ENCODE peak calls at places on chromosome 9, in six cellular contexts. P is IMR-90, T is neuronal stem cell, I is mesenchymal stem cell, N is H1, O is trophoblast cell. R is an unnamed sample. For H3K36me3, the result is how much of the 10 kb centered on the place peaks cover.

GRCh38 chr9:34986541-34987047 is 3.0 kb upstream of the DNAJB5 start:
- DNase-seq in O (peak), T (peak), I (peak), P (no peak), N (no peak), R (peak)

GRCh38 chr9:11874414-11874813 is 818.8 kb upstream of the TYRP1 start:
- DNase-seq in T (no peak), O (peak), I (no peak), N (no peak), P (no peak), R (no peak)

GRCh38 chr9:112120471-112120925 is 54.6 kb downstream of the SUSD1 start:
- DNase-seq in O (peak), P (no peak), N (peak), I (no peak), T (no peak), R (peak)

GRCh38 chr9:89375181-89375760 is 57.0 kb downstream of the SECISBP2 start:
- DNase-seq in T (no peak), P (no peak), N (no peak), O (no peak), I (peak), R (peak)

GRCh38 chr9:70217029-70217428 is 41.7 kb upstream of the SMC5 start:
- DNase-seq in N (no peak), I (no peak), O (no peak), P (no peak), T (no peak), R (no peak)

GRCh38 chr9:94813379-94813778 is 86.9 kb downstream of the AOPEP start:
- DNase-seq in P (no peak), T (no peak), I (no peak), O (no peak), N (no peak), R (no peak)

GRCh38 chr9:102779341-102779740 is 215.8 kb upstream of the CYLC2 start:
- DNase-seq in O (no peak), I (no peak), N (no peak), P (no peak), T (no peak), R (no peak)

GRCh38 chr9:71937070-71937625 is 25.7 kb downstream of the C9orf85 start:
- DNase-seq in T (no peak), N (no peak), I (no peak), O (no peak), P (no peak), R (no peak)

GRCh38 chr9:134661791-134662142 is 20.2 kb downstream of the COL5A1 start:
- DNase-seq in T (no peak), O (no peak), N (no peak), P (peak), I (no peak), R (no peak)

GRCh38 chr9:19232117-19232829 is 1.8 kb downstream of the DENND4C start:
- DNase-seq in I (peak), N (no peak), P (peak), T (no peak), O (no peak), R (no peak)

GRCh38 chr9:129886226-129887174 is 51.2 kb downstream of the USP20 start:
- DNase-seq in O (peak), N (no peak), I (no peak), T (no peak), P (no peak), R (no peak)

GRCh38 chr9:77455312-77455927 is 192.7 kb downstream of the GNA14 start:
- DNase-seq in O (peak), N (peak), I (peak), P (no peak), T (no peak), R (peak)

GRCh38 chr9:114616684-114617520 is 5.8 kb downstream of the TMEM268 start:
- DNase-seq in I (no peak), T (no peak), P (no peak), N (no peak), O (peak), R (no peak)

GRCh38 chr9:128009639-128010038 is 28.9 kb upstream of the EEIG1 start:
- DNase-seq in P (no peak), N (no peak), I (no peak), T (no peak), O (no peak), R (no peak)

GRCh38 chr9:16347886-16348285 is 522.6 kb downstream of the BNC2 start:
- DNase-seq in N (no peak), P (no peak), T (no peak), O (no peak), I (no peak), R (no peak)

GRCh38 chr9:127570533-127571111 is 41.5 kb upstream of the STXBP1 start:
- DNase-seq in O (peak), N (no peak), T (no peak), I (no peak), P (no peak), R (no peak)

GRCh38 chr9:104795082-104795481 is 31.2 kb downstream of the NIPSNAP3B start:
- DNase-seq in I (peak), O (no peak), N (no peak), T (no peak), P (no peak), R (no peak)

GRCh38 chr9:88538311-88539085 is 3.5 kb downstream of the NXNL2 start:
- DNase-seq in O (peak), N (no peak), I (no peak), P (no peak), T (no peak), R (no peak)

GRCh38 chr9:130347931-130348330 is 82.4 kb downstream of the HMCN2 start:
- DNase-seq in I (no peak), T (no peak), N (no peak), O (no peak), P (no peak), R (no peak)

GRCh38 chr9:108565651-108566378 is 290.0 kb downstream of the ACTL7B start:
- DNase-seq in P (peak), T (peak), O (peak), N (no peak), I (peak), R (peak)

GRCh38 chr9:113999256-114000062 is 78.6 kb downstream of the AMBP start:
- DNase-seq in I (no peak), T (no peak), O (no peak), N (peak), P (no peak), R (no peak)

GRCh38 chr9:80650964-80651555 is 1038.3 kb downstream of the TLE1 start:
- DNase-seq in N (no peak), I (peak), P (peak), T (no peak), O (peak), R (no peak)

GRCh38 chr9:132350861-132351315 is 3.9 kb downstream of the SETX start:
- DNase-seq in O (no peak), I (peak), T (no peak), P (peak), N (no peak), R (no peak)

GRCh38 chr9:114271556-114272510 is 51.1 kb upstream of the ORM1 start:
- DNase-seq in O (peak), T (peak), P (peak), N (peak), I (peak), R (peak)

GRCh38 chr9:92180669-92181181 is 65.5 kb upstream of the SPTLC1 start:
- DNase-seq in T (no peak), I (peak), O (peak), P (peak), N (no peak), R (peak)

GRCh38 chr9:32378496-32378895 is 5.9 kb upstream of the ACO1 start:
- DNase-seq in I (peak), T (peak), P (peak), O (peak), N (no peak), R (peak)

GRCh38 chr9:120524852-120525251 is 55.1 kb downstream of the CDK5RAP2 start:
- DNase-seq in I (no peak), T (no peak), O (no peak), P (no peak), N (no peak), R (no peak)

GRCh38 chr9:33651125-33651524 is 127.1 kb downstream of the ANKRD18B start:
- DNase-seq in T (no peak), N (no peak), P (no peak), O (no peak), I (no peak), R (peak)

GRCh38 chr9:130919559-130920145 is 19.4 kb downstream of the FIBCD1 start:
- DNase-seq in O (no peak), P (no peak), T (no peak), N (no peak), I (no peak), R (no peak)

GRCh38 chr9:137295313-137296213 is 6.5 kb downstream of the NRARP start:
- DNase-seq in I (no peak), O (peak), N (peak), P (no peak), T (peak), R (no peak)

GRCh38 chr9:96450613-96451544 is 910 bp downstream of the HABP4 start:
- DNase-seq in I (peak), O (peak), P (peak), T (no peak), N (peak), R (peak)

GRCh38 chr9:96448546-96449170 is 1.3 kb upstream of the HABP4 start:
- DNase-seq in I (no peak), O (no peak), N (no peak), T (no peak), P (no peak), R (no peak)

GRCh38 chr9:96447406-96447805 is 2.6 kb upstream of the HABP4 start:
- DNase-seq in T (no peak), P (no peak), I (peak), O (no peak), N (no peak), R (no peak)

GRCh38 chr9:96449522-96449843 is 486 bp upstream of the HABP4 start:
- DNase-seq in T (no peak), I (no peak), P (no peak), N (no peak), O (no peak), R (peak)

DNA sequence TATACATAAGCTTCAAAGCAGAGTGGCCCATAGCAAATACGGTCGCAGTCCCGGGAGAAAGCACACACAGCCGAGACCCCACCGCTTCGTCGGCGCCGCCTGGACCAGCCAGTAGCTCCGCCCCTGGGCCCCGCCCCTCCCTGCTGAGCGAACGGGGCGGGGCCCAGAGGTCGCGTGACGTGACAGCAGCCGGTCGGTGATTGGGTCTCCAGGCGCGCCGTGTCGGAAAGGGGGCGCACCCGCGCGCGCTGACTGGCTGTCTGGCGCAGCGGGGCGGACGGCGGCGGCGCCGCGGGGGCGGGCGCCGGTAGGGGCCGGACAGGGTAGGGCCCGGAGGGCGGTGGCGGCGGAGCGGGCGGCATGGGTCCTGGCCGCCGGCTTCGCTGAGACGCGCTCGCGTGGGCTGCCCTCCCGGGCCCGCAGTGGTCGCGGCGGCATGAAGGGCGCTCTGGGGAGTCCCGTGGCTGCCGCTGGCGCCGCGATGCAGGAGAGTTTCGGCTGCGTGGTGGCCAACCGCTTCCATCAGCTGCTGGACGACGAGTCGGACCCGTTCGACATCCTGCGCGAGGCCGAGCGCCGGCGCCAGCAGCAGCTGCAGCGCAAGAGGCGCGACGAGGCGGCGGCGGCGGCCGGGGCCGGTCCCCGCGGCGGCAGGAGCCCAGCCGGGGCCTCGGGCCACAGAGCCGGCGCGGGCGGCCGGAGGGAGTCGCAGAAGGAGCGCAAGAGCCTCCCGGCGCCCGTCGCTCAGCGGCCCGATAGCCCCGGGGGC is at the start of gene HABP4:
- DNase-seq in O (peak), T (peak), P (peak), N (peak), I (peak), R (peak)
- H3K18ac ChIP-seq in O (peak), T (peak), P (peak), N (no peak), I (peak), R (peak)

GRCh38 chr9:110008663-110009062 is 199.3 kb downstream of the C9orf152 start:
- DNase-seq in O (peak), T (no peak), N (no peak), I (no peak), P (no peak), R (no peak)

GRCh38 chr9:110007477-110008270 is 200.3 kb downstream of the C9orf152 start:
- DNase-seq in P (peak), O (peak), I (no peak), N (no peak), T (no peak), R (no peak)

GRCh38 chr9:110006657-110007056 is 201.3 kb downstream of the C9orf152 start:
- DNase-seq in O (peak), I (no peak), P (no peak), N (no peak), T (no peak), R (peak)
- H3K4me2 ChIP-seq in O (no peak), I (no peak), P (no peak), N (no peak), T (no peak), R (no peak)

DNA sequence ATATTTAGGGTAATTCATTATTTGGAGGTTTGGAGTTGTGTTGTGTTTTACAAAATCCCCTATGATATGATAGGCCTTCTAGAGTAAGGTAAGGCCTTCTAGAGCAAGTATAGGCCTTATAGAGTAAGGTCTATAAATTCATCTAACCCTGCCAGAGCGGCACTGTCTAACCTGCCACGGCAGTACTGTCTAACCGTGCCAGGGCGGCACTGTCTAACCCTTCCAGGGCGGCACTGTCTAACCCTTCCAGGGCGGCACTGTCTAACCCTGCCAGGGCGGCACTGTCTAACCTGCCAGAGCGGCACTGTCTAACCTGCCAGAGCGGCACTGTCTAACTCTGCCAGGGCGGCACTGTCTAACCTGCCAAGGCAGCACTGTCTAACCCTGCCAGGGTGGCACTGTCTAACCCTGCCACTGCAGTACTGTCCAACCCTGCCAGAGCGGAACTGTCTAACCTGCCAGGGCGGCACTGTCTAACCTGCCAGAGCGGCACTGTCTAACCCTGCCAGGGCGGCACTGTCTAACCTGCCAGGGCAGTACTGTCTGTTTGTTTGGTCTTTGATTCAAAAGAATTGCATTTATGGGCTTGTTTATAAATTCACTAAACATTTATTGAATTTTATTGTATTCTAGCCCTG is 9.6 kb downstream of the RNF20 start:
- DNase-seq in P (no peak), O (no peak), N (no peak), I (no peak), T (no peak), R (no peak)
- H3K36me3 ChIP-seq in P (under half), O (under half), N (under half), I (under half), T (half or more), R (under half)

DNA sequence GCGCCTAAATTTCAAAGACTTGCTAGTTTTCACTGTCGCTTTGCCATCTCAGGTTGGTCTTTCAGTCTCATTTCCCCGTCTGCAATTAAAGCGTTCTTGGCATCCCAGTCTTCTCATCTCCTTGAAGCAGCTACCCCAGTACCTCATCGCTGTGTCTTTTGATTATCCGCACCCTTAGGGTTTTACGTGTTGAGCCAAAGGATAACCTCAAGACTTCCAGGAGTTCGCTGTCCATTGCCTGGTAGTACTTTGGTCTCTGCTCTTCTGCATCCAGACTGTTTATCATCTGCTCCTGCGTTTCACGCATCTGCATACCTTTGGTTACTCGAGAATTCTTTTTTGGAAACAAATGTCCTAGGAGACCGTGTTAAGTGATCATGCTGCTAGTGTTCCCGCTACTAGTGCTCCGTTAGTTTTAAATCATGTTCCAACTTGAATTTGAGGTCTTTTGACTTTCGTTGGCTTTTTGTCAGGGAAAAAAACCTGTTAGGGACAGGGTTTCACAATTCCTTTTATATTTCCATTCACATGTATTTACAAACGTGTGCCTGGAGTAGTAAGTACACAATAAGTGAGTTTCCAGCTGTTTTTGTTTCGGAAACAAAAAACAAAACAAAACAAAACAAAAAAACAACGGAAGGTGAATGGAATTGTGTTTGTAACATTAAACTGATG is 877 bp downstream of the RABGAP1 start:
- DNase-seq in I (peak), P (peak), T (no peak), N (no peak), O (peak), R (peak)
- H3K18ac ChIP-seq in I (peak), P (peak), T (peak), N (no peak), O (peak), R (peak)

DNA sequence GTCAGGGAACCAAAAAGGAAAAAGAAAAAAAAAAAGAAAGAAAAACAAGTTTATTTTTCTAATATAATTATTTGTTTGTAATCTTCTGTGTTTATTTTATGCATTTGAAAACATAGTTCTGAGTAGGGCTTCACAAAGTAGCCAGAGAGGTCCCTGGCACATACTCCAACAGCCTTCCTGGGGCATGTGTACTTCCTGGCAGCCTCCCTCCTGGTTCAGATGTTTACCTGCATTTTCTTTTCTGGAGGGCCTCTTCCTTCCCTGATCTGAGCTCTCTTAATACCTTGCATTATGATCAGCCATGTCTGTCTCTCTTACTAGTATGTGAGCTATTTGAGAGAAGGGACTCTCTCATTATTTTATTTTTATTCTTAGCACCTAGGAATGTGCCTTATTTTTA is 361.8 kb downstream of the KDM4C start:
- DNase-seq in P (no peak), I (no peak), N (no peak), O (no peak), T (no peak), R (no peak)
- H3K4me2 ChIP-seq in P (no peak), I (no peak), N (no peak), O (no peak), T (no peak), R (no peak)

GRCh38 chr9:84481819-84482218 is 141.3 kb upstream of the SLC28A3 start:
- DNase-seq in T (peak), P (no peak), I (no peak), O (peak), N (no peak), R (no peak)
- H3K36me3 ChIP-seq in T (under half), P (under half), I (under half), O (under half), N (under half), R (under half)

GRCh38 chr9:119050281-119050680 is 319.0 kb downstream of the BRINP1 start:
- DNase-seq in N (no peak), T (no peak), I (no peak), O (no peak), P (no peak), R (no peak)
- H3K18ac ChIP-seq in N (no peak), T (no peak), I (no peak), O (no peak), P (no peak), R (no peak)

R was measured in mesendoderm.